ENCODE peak calls at places on chromosomes 3 and 15, in eight cellular contexts. One of them, this sample, is unnamed.

GRCh38 chr3:157248590-157249425 is 88.9 kb upstream of the CCNL1 start:
- DNase-seq in RPMI8226: peak
- DNase-seq in HFFc6: peak
- DNase-seq in NCI-H460: peak
- DNase-seq in progenitor cell of endocrine pancreas: no peak
- DNase-seq in kidney glomerular epithelial cell: peak
- DNase-seq in T-cell: no peak
- DNase-seq in amygdala: no peak
- DNase-seq in this sample: peak

GRCh38 chr3:13616359-13616758 is 67.4 kb downstream of the FBLN2 start:
- DNase-seq in T-cell: no peak
- DNase-seq in NCI-H460: no peak
- DNase-seq in amygdala: no peak
- DNase-seq in HFFc6: no peak
- DNase-seq in kidney glomerular epithelial cell: no peak
- DNase-seq in progenitor cell of endocrine pancreas: no peak
- DNase-seq in RPMI8226: no peak
- DNase-seq in this sample: no peak

GRCh38 chr15:66720206-66721010 is 18.4 kb downstream of the SMAD6 start:
- DNase-seq in progenitor cell of endocrine pancreas: no peak
- DNase-seq in RPMI8226: peak
- DNase-seq in amygdala: no peak
- DNase-seq in T-cell: no peak
- DNase-seq in kidney glomerular epithelial cell: no peak
- DNase-seq in NCI-H460: no peak
- DNase-seq in HFFc6: peak
- DNase-seq in this sample: peak

GRCh38 chr3:126109146-126109859 is 25.4 kb upstream of the SLC41A3 start:
- DNase-seq in kidney glomerular epithelial cell: no peak
- DNase-seq in T-cell: no peak
- DNase-seq in amygdala: no peak
- DNase-seq in HFFc6: no peak
- DNase-seq in progenitor cell of endocrine pancreas: peak
- DNase-seq in RPMI8226: no peak
- DNase-seq in NCI-H460: no peak
- DNase-seq in this sample: no peak

GRCh38 chr3:149376728-149377407 is 581 bp downstream of the TM4SF1 start:
- DNase-seq in kidney glomerular epithelial cell: peak
- DNase-seq in RPMI8226: no peak
- DNase-seq in amygdala: no peak
- DNase-seq in T-cell: no peak
- DNase-seq in NCI-H460: no peak
- DNase-seq in HFFc6: no peak
- DNase-seq in progenitor cell of endocrine pancreas: no peak
- DNase-seq in this sample: peak

GRCh38 chr3:170751083-170751893 is 118.7 kb downstream of the RPL22L1 start:
- DNase-seq in amygdala: no peak
- DNase-seq in HFFc6: peak
- DNase-seq in RPMI8226: no peak
- DNase-seq in kidney glomerular epithelial cell: peak
- DNase-seq in progenitor cell of endocrine pancreas: no peak
- DNase-seq in T-cell: no peak
- DNase-seq in NCI-H460: peak
- DNase-seq in this sample: peak

GRCh38 chr3:131454501-131454900 is 48.3 kb downstream of the MRPL3 start:
- DNase-seq in T-cell: no peak
- DNase-seq in NCI-H460: no peak
- DNase-seq in RPMI8226: no peak
- DNase-seq in HFFc6: peak
- DNase-seq in kidney glomerular epithelial cell: peak
- DNase-seq in progenitor cell of endocrine pancreas: no peak
- DNase-seq in amygdala: no peak
- DNase-seq in this sample: peak

GRCh38 chr3:121660356-121661171 is at the start of gene HCLS1:
- DNase-seq in HFFc6: no peak
- DNase-seq in kidney glomerular epithelial cell: no peak
- DNase-seq in T-cell: peak
- DNase-seq in RPMI8226: peak
- DNase-seq in amygdala: no peak
- DNase-seq in progenitor cell of endocrine pancreas: no peak
- DNase-seq in NCI-H460: no peak
- DNase-seq in this sample: no peak

GRCh38 chr3:170359178-170359704 is 1.7 kb downstream of the SKIL start:
- DNase-seq in progenitor cell of endocrine pancreas: no peak
- DNase-seq in kidney glomerular epithelial cell: no peak
- DNase-seq in RPMI8226: no peak
- DNase-seq in amygdala: no peak
- DNase-seq in T-cell: no peak
- DNase-seq in NCI-H460: no peak
- DNase-seq in HFFc6: no peak
- DNase-seq in this sample: no peak

GRCh38 chr15:80567721-80568157 is 127.4 kb upstream of the ABHD17C start:
- DNase-seq in RPMI8226: peak
- DNase-seq in NCI-H460: peak
- DNase-seq in progenitor cell of endocrine pancreas: peak
- DNase-seq in T-cell: no peak
- DNase-seq in HFFc6: peak
- DNase-seq in kidney glomerular epithelial cell: peak
- DNase-seq in amygdala: no peak
- DNase-seq in this sample: peak

GRCh38 chr3:46926871-46927717 is 49.5 kb downstream of the CCDC12 start:
- DNase-seq in T-cell: no peak
- DNase-seq in progenitor cell of endocrine pancreas: no peak
- DNase-seq in amygdala: no peak
- DNase-seq in NCI-H460: no peak
- DNase-seq in kidney glomerular epithelial cell: no peak
- DNase-seq in RPMI8226: peak
- DNase-seq in HFFc6: no peak
- DNase-seq in this sample: no peak

GRCh38 chr15:63565784-63566183 is 31.4 kb upstream of the FBXL22 start:
- DNase-seq in kidney glomerular epithelial cell: no peak
- DNase-seq in T-cell: no peak
- DNase-seq in HFFc6: no peak
- DNase-seq in progenitor cell of endocrine pancreas: no peak
- DNase-seq in amygdala: no peak
- DNase-seq in NCI-H460: no peak
- DNase-seq in RPMI8226: no peak
- DNase-seq in this sample: no peak

GRCh38 chr15:77671274-77672056 is 38.8 kb upstream of the LINGO1 start:
- DNase-seq in amygdala: no peak
- DNase-seq in HFFc6: no peak
- DNase-seq in kidney glomerular epithelial cell: no peak
- DNase-seq in T-cell: no peak
- DNase-seq in NCI-H460: no peak
- DNase-seq in RPMI8226: no peak
- DNase-seq in progenitor cell of endocrine pancreas: no peak
- DNase-seq in this sample: no peak

GRCh38 chr3:46812237-46812791 is 50.9 kb downstream of the MYL3 start:
- DNase-seq in HFFc6: no peak
- DNase-seq in NCI-H460: peak
- DNase-seq in T-cell: peak
- DNase-seq in progenitor cell of endocrine pancreas: peak
- DNase-seq in amygdala: no peak
- DNase-seq in kidney glomerular epithelial cell: no peak
- DNase-seq in RPMI8226: peak
- DNase-seq in this sample: peak

GRCh38 chr3:97872209-97873042 is 50.6 kb downstream of the CRYBG3 start:
- DNase-seq in NCI-H460: no peak
- DNase-seq in progenitor cell of endocrine pancreas: no peak
- DNase-seq in T-cell: no peak
- DNase-seq in amygdala: no peak
- DNase-seq in HFFc6: peak
- DNase-seq in kidney glomerular epithelial cell: peak
- DNase-seq in RPMI8226: no peak
- DNase-seq in this sample: peak

GRCh38 chr3:41679412-41679811 is 282.5 kb downstream of the ULK4 start:
- DNase-seq in kidney glomerular epithelial cell: no peak
- DNase-seq in progenitor cell of endocrine pancreas: no peak
- DNase-seq in T-cell: no peak
- DNase-seq in amygdala: no peak
- DNase-seq in HFFc6: no peak
- DNase-seq in NCI-H460: no peak
- DNase-seq in RPMI8226: no peak
- DNase-seq in this sample: no peak

GRCh38 chr3:71905426-71905825 is 120.5 kb upstream of the PROK2 start:
- DNase-seq in NCI-H460: no peak
- DNase-seq in RPMI8226: peak
- DNase-seq in T-cell: no peak
- DNase-seq in HFFc6: no peak
- DNase-seq in progenitor cell of endocrine pancreas: no peak
- DNase-seq in kidney glomerular epithelial cell: no peak
- DNase-seq in amygdala: no peak
- DNase-seq in this sample: no peak

GRCh38 chr3:194269610-194270145 is 81.5 kb downstream of the CPN2 start:
- DNase-seq in progenitor cell of endocrine pancreas: no peak
- DNase-seq in kidney glomerular epithelial cell: no peak
- DNase-seq in T-cell: no peak
- DNase-seq in NCI-H460: peak
- DNase-seq in RPMI8226: no peak
- DNase-seq in amygdala: no peak
- DNase-seq in HFFc6: no peak
- DNase-seq in this sample: peak

This sample was measured in GM03348.